ENCODE peak calls at places on chromosome 7, in five cellular contexts. One of them, this sample, is unnamed.

GRCh38 chr7:140263277-140263676 is 86.5 kb upstream of the KDM7A start:
- DNase-seq in NCI-H524: no peak
- DNase-seq in NCI-H460: no peak
- DNase-seq in activated T-helper 1 cell treated with anti-CD3 and anti-CD28 coated beads, Interleukin-12 subunit alpha, Interleukin-12 subunit beta, Interleukin-2, Interleukin-4 antibody, amounts not matched to agents 30 ng/mL and 10 ng/mL and 1 ng/mL, durations not matched to agents 14 hours and 24 hours and 36 hours: peak
- DNase-seq in effector CD4-positive, alpha-beta T cell: peak
- DNase-seq in this sample: peak

GRCh38 chr7:2138146-2138765 is 94.5 kb downstream of the MAD1L1 start:
- DNase-seq in NCI-H524: peak
- DNase-seq in effector CD4-positive, alpha-beta T cell: no peak
- DNase-seq in activated T-helper 1 cell treated with anti-CD3 and anti-CD28 coated beads, Interleukin-12 subunit alpha, Interleukin-12 subunit beta, Interleukin-2, Interleukin-4 antibody, amounts not matched to agents 30 ng/mL and 10 ng/mL and 1 ng/mL, durations not matched to agents 14 hours and 24 hours and 36 hours: no peak
- DNase-seq in NCI-H460: no peak
- DNase-seq in this sample: peak

GRCh38 chr7:137890449-137890916 is 43.7 kb upstream of the DGKI start:
- DNase-seq in NCI-H524: peak
- DNase-seq in NCI-H460: no peak
- DNase-seq in effector CD4-positive, alpha-beta T cell: no peak
- DNase-seq in activated T-helper 1 cell treated with anti-CD3 and anti-CD28 coated beads, Interleukin-12 subunit alpha, Interleukin-12 subunit beta, Interleukin-2, Interleukin-4 antibody, amounts not matched to agents 30 ng/mL and 10 ng/mL and 1 ng/mL, durations not matched to agents 14 hours and 24 hours and 36 hours: no peak
- DNase-seq in this sample: no peak

GRCh38 chr7:114026486-114027089 is 107.8 kb upstream of the PPP1R3A start:
- DNase-seq in activated T-helper 1 cell treated with anti-CD3 and anti-CD28 coated beads, Interleukin-12 subunit alpha, Interleukin-12 subunit beta, Interleukin-2, Interleukin-4 antibody, amounts not matched to agents 30 ng/mL and 10 ng/mL and 1 ng/mL, durations not matched to agents 14 hours and 24 hours and 36 hours: no peak
- DNase-seq in NCI-H524: peak
- DNase-seq in NCI-H460: peak
- DNase-seq in effector CD4-positive, alpha-beta T cell: peak
- DNase-seq in this sample: no peak

GRCh38 chr7:46450425-46450824 is 529.4 kb upstream of the IGFBP3 start:
- DNase-seq in NCI-H524: no peak
- DNase-seq in activated T-helper 1 cell treated with anti-CD3 and anti-CD28 coated beads, Interleukin-12 subunit alpha, Interleukin-12 subunit beta, Interleukin-2, Interleukin-4 antibody, amounts not matched to agents 30 ng/mL and 10 ng/mL and 1 ng/mL, durations not matched to agents 14 hours and 24 hours and 36 hours: no peak
- DNase-seq in NCI-H460: no peak
- DNase-seq in effector CD4-positive, alpha-beta T cell: no peak
- DNase-seq in this sample: no peak

GRCh38 chr7:74094224-74095095 is 10.9 kb downstream of the LIMK1 start:
- DNase-seq in effector CD4-positive, alpha-beta T cell: peak
- DNase-seq in activated T-helper 1 cell treated with anti-CD3 and anti-CD28 coated beads, Interleukin-12 subunit alpha, Interleukin-12 subunit beta, Interleukin-2, Interleukin-4 antibody, amounts not matched to agents 30 ng/mL and 10 ng/mL and 1 ng/mL, durations not matched to agents 14 hours and 24 hours and 36 hours: peak
- DNase-seq in NCI-H524: no peak
- DNase-seq in NCI-H460: no peak
- DNase-seq in this sample: peak

GRCh38 chr7:144018065-144018464 is 17.9 kb downstream of the OR6B1 start:
- DNase-seq in activated T-helper 1 cell treated with anti-CD3 and anti-CD28 coated beads, Interleukin-12 subunit alpha, Interleukin-12 subunit beta, Interleukin-2, Interleukin-4 antibody, amounts not matched to agents 30 ng/mL and 10 ng/mL and 1 ng/mL, durations not matched to agents 14 hours and 24 hours and 36 hours: no peak
- DNase-seq in effector CD4-positive, alpha-beta T cell: no peak
- DNase-seq in NCI-H524: no peak
- DNase-seq in NCI-H460: no peak
- DNase-seq in this sample: no peak

GRCh38 chr7:71488308-71488707 is 356.4 kb downstream of the GALNT17 start:
- DNase-seq in NCI-H460: no peak
- DNase-seq in NCI-H524: peak
- DNase-seq in effector CD4-positive, alpha-beta T cell: no peak
- DNase-seq in activated T-helper 1 cell treated with anti-CD3 and anti-CD28 coated beads, Interleukin-12 subunit alpha, Interleukin-12 subunit beta, Interleukin-2, Interleukin-4 antibody, amounts not matched to agents 30 ng/mL and 10 ng/mL and 1 ng/mL, durations not matched to agents 14 hours and 24 hours and 36 hours: no peak
- DNase-seq in this sample: no peak

GRCh38 chr7:121382479-121382878 is 13.6 kb downstream of the FAM3C start:
- DNase-seq in NCI-H524: no peak
- DNase-seq in effector CD4-positive, alpha-beta T cell: no peak
- DNase-seq in NCI-H460: no peak
- DNase-seq in activated T-helper 1 cell treated with anti-CD3 and anti-CD28 coated beads, Interleukin-12 subunit alpha, Interleukin-12 subunit beta, Interleukin-2, Interleukin-4 antibody, amounts not matched to agents 30 ng/mL and 10 ng/mL and 1 ng/mL, durations not matched to agents 14 hours and 24 hours and 36 hours: no peak
- DNase-seq in this sample: no peak

GRCh38 chr7:55963584-55964168 is 709 bp upstream of the NIPSNAP2 start:
- DNase-seq in effector CD4-positive, alpha-beta T cell: no peak
- DNase-seq in NCI-H460: no peak
- DNase-seq in activated T-helper 1 cell treated with anti-CD3 and anti-CD28 coated beads, Interleukin-12 subunit alpha, Interleukin-12 subunit beta, Interleukin-2, Interleukin-4 antibody, amounts not matched to agents 30 ng/mL and 10 ng/mL and 1 ng/mL, durations not matched to agents 14 hours and 24 hours and 36 hours: no peak
- DNase-seq in NCI-H524: no peak
- DNase-seq in this sample: no peak

GRCh38 chr7:24381919-24382505 is 98.0 kb downstream of the NPY start:
- DNase-seq in NCI-H524: peak
- DNase-seq in activated T-helper 1 cell treated with anti-CD3 and anti-CD28 coated beads, Interleukin-12 subunit alpha, Interleukin-12 subunit beta, Interleukin-2, Interleukin-4 antibody, amounts not matched to agents 30 ng/mL and 10 ng/mL and 1 ng/mL, durations not matched to agents 14 hours and 24 hours and 36 hours: no peak
- DNase-seq in effector CD4-positive, alpha-beta T cell: no peak
- DNase-seq in NCI-H460: no peak
- DNase-seq in this sample: no peak

GRCh38 chr7:37915438-37915837 is 1.2 kb downstream of the SFRP4 start:
- DNase-seq in effector CD4-positive, alpha-beta T cell: no peak
- DNase-seq in NCI-H524: no peak
- DNase-seq in activated T-helper 1 cell treated with anti-CD3 and anti-CD28 coated beads, Interleukin-12 subunit alpha, Interleukin-12 subunit beta, Interleukin-2, Interleukin-4 antibody, amounts not matched to agents 30 ng/mL and 10 ng/mL and 1 ng/mL, durations not matched to agents 14 hours and 24 hours and 36 hours: no peak
- DNase-seq in NCI-H460: no peak
- DNase-seq in this sample: no peak

GRCh38 chr7:151454932-151455530 is 15.1 kb upstream of the CRYGN start:
- DNase-seq in NCI-H524: no peak
- DNase-seq in activated T-helper 1 cell treated with anti-CD3 and anti-CD28 coated beads, Interleukin-12 subunit alpha, Interleukin-12 subunit beta, Interleukin-2, Interleukin-4 antibody, amounts not matched to agents 30 ng/mL and 10 ng/mL and 1 ng/mL, durations not matched to agents 14 hours and 24 hours and 36 hours: no peak
- DNase-seq in effector CD4-positive, alpha-beta T cell: no peak
- DNase-seq in NCI-H460: no peak
- DNase-seq in this sample: no peak

GRCh38 chr7:44678468-44679179 is 70.0 kb upstream of the ZMIZ2 start:
- DNase-seq in activated T-helper 1 cell treated with anti-CD3 and anti-CD28 coated beads, Interleukin-12 subunit alpha, Interleukin-12 subunit beta, Interleukin-2, Interleukin-4 antibody, amounts not matched to agents 30 ng/mL and 10 ng/mL and 1 ng/mL, durations not matched to agents 14 hours and 24 hours and 36 hours: no peak
- DNase-seq in NCI-H524: no peak
- DNase-seq in NCI-H460: peak
- DNase-seq in effector CD4-positive, alpha-beta T cell: no peak
- DNase-seq in this sample: no peak

GRCh38 chr7:26857534-26858228 is 6.7 kb downstream of the SKAP2 start:
- DNase-seq in NCI-H460: peak
- DNase-seq in activated T-helper 1 cell treated with anti-CD3 and anti-CD28 coated beads, Interleukin-12 subunit alpha, Interleukin-12 subunit beta, Interleukin-2, Interleukin-4 antibody, amounts not matched to agents 30 ng/mL and 10 ng/mL and 1 ng/mL, durations not matched to agents 14 hours and 24 hours and 36 hours: no peak
- DNase-seq in effector CD4-positive, alpha-beta T cell: no peak
- DNase-seq in NCI-H524: no peak
- DNase-seq in this sample: peak

GRCh38 chr7:39733881-39734571 is 110.7 kb downstream of the RALA start:
- DNase-seq in effector CD4-positive, alpha-beta T cell: peak
- DNase-seq in activated T-helper 1 cell treated with anti-CD3 and anti-CD28 coated beads, Interleukin-12 subunit alpha, Interleukin-12 subunit beta, Interleukin-2, Interleukin-4 antibody, amounts not matched to agents 30 ng/mL and 10 ng/mL and 1 ng/mL, durations not matched to agents 14 hours and 24 hours and 36 hours: no peak
- DNase-seq in NCI-H524: peak
- DNase-seq in NCI-H460: peak
- DNase-seq in this sample: no peak

GRCh38 chr7:137443616-137444015 is 100.1 kb upstream of the PTN start:
- DNase-seq in NCI-H460: no peak
- DNase-seq in effector CD4-positive, alpha-beta T cell: no peak
- DNase-seq in NCI-H524: no peak
- DNase-seq in activated T-helper 1 cell treated with anti-CD3 and anti-CD28 coated beads, Interleukin-12 subunit alpha, Interleukin-12 subunit beta, Interleukin-2, Interleukin-4 antibody, amounts not matched to agents 30 ng/mL and 10 ng/mL and 1 ng/mL, durations not matched to agents 14 hours and 24 hours and 36 hours: no peak
- DNase-seq in this sample: no peak